ENCODE peak calls at places on chromosomes 4 and X, in seven cellular contexts. B, Y, E, D, L, A and U are unnamed samples. For H3F3A, the result is how much of the 10 kb centered on the place peaks cover.

GRCh38 chr4:41718907-41719306 is 29.6 kb downstream of the PHOX2B start:
- DNase-seq in B (no peak), Y (peak), E (no peak), D (no peak), L (peak), A (peak), U (no peak)

GRCh38 chr4:128653514-128654420 is 155.7 kb upstream of the JADE1 start:
- DNase-seq in B (peak), Y (no peak), E (no peak), D (peak), L (no peak), A (peak), U (no peak)

GRCh38 chr4:83110222-83110945 is 4.1 kb downstream of the PLAC8 start:
- DNase-seq in B (peak), Y (peak), E (peak), D (peak), L (peak), A (peak), U (peak)

GRCh38 chr4:72974694-72975487 is 94.6 kb downstream of the COX18 start:
- DNase-seq in B (no peak), Y (peak), E (no peak), D (no peak), L (no peak), A (peak), U (no peak)

GRCh38 chr4:1472911-1473518 is 66.8 kb upstream of the NKX1-1 start:
- DNase-seq in B (no peak), Y (no peak), E (peak), D (no peak), L (no peak), A (no peak), U (no peak)

GRCh38 chrX:48306175-48306574 is 50.3 kb downstream of the SSX3 start:
- DNase-seq in B (no peak), Y (no peak), E (no peak), D (peak), L (no peak), A (no peak), U (no peak)

GRCh38 chr4:72430050-72430449 is 139.0 kb downstream of the ADAMTS3 start:
- DNase-seq in B (no peak), Y (peak), E (no peak), D (no peak), L (no peak), A (peak), U (no peak)

GRCh38 chr4:11514780-11515432 is 86.2 kb upstream of the HS3ST1 start:
- DNase-seq in B (no peak), Y (no peak), E (no peak), D (no peak), L (no peak), A (no peak), U (no peak)

GRCh38 chrX:17459008-17459407 is 84.0 kb downstream of the NHS start:
- DNase-seq in B (no peak), Y (no peak), E (no peak), D (no peak), L (no peak), A (peak), U (no peak)

GRCh38 chr4:83112678-83113428 is 1.7 kb downstream of the PLAC8 start:
- DNase-seq in B (no peak), Y (no peak), E (no peak), D (peak), L (peak), A (peak), U (peak)

GRCh38 chr4:125013891-125014290 is 300.9 kb upstream of the FAT4 start:
- DNase-seq in B (no peak), Y (peak), E (no peak), D (peak), L (no peak), A (peak), U (no peak)

GRCh38 chr4:123452585-123452984 is 56.0 kb downstream of the SPRY1 start:
- DNase-seq in B (no peak), Y (peak), E (peak), D (no peak), L (peak), A (peak), U (no peak)

GRCh38 chrX:68934421-68934820 is 105.6 kb downstream of the EFNB1 start:
- DNase-seq in B (no peak), Y (no peak), E (no peak), D (no peak), L (no peak), A (no peak), U (no peak)

GRCh38 chr4:472881-473574 is 25.9 kb downstream of the ZNF721 start:
- DNase-seq in B (peak), Y (no peak), E (peak), D (peak), L (no peak), A (peak), U (no peak)

GRCh38 chrX:121238093-121238492 is 190.7 kb downstream of the GLUD2 start:
- DNase-seq in B (no peak), Y (no peak), E (no peak), D (no peak), L (no peak), A (no peak), U (no peak)
- H2AFZ ChIP-seq in B (no peak), Y (no peak), E (no peak), D (no peak), L (no peak), A (no peak), U (no peak)

GRCh38 chr4:88297131-88297530 is 12.8 kb upstream of the PPM1K start:
- DNase-seq in B (peak), Y (no peak), E (no peak), D (peak), L (no peak), A (no peak), U (no peak)
- H3F3A ChIP-seq in B (under half), Y (under half), E (under half), D (under half), L (under half), A (under half), U (under half)

DNA sequence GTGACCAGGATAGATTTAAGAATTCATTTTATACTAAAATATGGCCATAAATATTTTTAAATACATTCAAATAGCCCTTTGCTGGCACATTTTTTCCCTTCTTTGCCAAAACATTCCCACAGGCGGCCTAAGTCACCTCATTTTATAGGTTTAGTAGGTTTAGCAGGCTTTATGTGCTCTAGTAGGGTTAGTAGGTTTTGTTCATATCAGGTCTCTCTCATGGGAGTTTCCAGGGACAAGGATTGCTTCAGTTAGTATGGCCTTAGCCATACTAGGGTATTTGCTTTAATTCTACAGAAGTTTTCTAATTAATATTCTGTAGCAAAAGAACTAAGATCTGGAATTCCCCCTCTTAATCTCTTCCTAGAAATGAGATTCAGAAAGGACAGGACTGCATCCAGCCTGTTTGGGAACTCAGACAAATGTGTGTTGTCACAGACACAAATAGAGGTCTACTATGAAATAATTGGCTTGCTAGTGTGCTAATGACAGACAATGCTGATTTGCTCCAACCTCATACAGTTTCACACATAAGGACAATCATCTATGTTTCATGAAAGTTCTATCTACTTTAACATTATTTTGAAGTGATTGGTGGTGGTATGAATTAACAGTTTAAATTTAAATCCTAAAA is 772 bp upstream of the MTTP start:
- DNase-seq in B (no peak), Y (no peak), E (no peak), D (no peak), L (no peak), A (no peak), U (no peak)
- H2AFZ ChIP-seq in B (peak), Y (no peak), E (no peak), D (peak), L (peak), A (no peak), U (no peak)

GRCh38 chr4:153474251-153474650 is 8.1 kb downstream of the TMEM131L start:
- DNase-seq in B (no peak), Y (no peak), E (no peak), D (no peak), L (no peak), A (no peak), U (no peak)
- H3F3A ChIP-seq in B (under half), Y (under half), E (under half), D (under half), L (under half), A (under half), U (under half)

GRCh38 chr4:118226611-118227010 is 126.2 kb downstream of the PRSS12 start:
- DNase-seq in B (no peak), Y (no peak), E (no peak), D (no peak), L (no peak), A (no peak), U (no peak)

GRCh38 chr4:118221193-118221800 is 131.5 kb downstream of the PRSS12 start:
- DNase-seq in B (no peak), Y (no peak), E (no peak), D (no peak), L (no peak), A (no peak), U (no peak)

GRCh38 chr4:118225521-118225920 is 127.3 kb downstream of the PRSS12 start:
- DNase-seq in B (no peak), Y (no peak), E (no peak), D (no peak), L (no peak), A (no peak), U (no peak)

DNA sequence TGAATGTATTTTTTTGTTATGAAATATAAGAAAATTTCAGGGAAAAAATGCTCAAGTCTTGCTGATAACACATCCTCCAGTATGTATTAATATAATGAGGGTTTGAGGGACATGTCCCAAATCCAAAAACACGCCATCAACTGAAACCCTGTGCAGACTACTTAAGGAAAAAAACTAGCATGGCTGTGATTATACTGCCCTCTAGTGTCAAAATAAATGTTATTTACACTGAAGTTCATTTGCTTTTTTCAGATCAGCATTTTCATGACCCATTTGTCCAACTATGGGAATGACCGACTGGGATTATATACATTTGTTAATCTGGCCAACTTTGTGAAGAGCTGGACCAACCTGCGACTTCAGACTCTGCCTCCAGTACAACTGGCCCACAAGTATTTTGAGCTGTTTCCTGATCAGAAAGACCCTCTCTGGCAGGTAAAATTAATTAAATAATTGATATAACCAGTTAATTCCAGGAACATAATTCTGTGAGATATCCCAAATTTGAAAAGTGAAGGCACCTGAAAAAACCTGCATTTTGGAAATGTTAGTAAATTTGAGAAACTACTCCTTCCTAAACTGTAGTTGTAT is 128.5 kb downstream of the PRSS12 start:
- DNase-seq in B (peak), Y (peak), E (peak), D (peak), L (no peak), A (peak), U (peak)
- H2AFZ ChIP-seq in B (no peak), Y (no peak), E (no peak), D (no peak), L (no peak), A (no peak), U (no peak)

DNA sequence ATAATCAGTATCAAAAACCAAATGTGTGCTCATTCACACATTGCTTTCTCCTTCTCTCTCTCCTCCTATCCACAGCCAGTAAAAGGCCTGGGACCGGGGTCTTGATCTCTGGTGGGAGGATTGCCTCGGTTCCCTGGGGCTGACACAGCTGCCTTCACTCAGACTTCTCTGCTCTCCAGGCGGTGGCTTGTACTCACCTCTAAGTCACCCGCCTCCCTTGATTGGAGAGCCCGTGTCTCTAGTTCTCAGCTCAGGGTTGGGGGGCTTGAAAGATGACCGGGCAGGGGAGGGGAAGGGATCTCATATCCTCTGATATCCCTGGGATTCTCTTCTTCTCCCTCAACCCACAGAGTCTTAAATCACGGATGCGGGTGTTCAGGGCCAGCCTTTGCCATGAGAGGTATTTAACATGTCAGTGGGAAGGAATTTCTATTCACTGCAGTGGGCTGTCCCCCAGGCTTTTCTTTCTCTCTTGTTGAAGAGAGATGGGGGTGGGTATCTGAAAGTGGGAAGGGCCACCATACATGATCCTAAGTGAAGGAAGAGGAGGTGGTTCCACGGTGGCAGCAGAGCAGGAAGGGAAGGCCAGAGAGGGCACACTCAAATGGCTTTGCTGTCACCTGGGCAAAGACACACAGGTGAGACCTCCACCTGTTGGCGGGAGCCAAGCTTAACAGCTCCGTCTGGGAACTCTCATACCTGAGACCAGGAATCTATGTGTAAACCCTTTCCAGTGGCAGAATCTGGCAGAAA is 49.1 kb downstream of the RHOH start:
- DNase-seq in B (no peak), Y (no peak), E (no peak), D (peak), L (no peak), A (no peak), U (no peak)
- H3F3A ChIP-seq in B (under half), Y (under half), E (under half), D (under half), L (under half), A (under half), U (under half)

GRCh38 chr4:160202802-160203201 is 1099.9 kb downstream of the RAPGEF2 start:
- DNase-seq in B (no peak), Y (peak), E (no peak), D (no peak), L (peak), A (no peak), U (no peak)
- H2AFZ ChIP-seq in B (no peak), Y (no peak), E (no peak), D (no peak), L (peak), A (no peak), U (no peak)

DNA sequence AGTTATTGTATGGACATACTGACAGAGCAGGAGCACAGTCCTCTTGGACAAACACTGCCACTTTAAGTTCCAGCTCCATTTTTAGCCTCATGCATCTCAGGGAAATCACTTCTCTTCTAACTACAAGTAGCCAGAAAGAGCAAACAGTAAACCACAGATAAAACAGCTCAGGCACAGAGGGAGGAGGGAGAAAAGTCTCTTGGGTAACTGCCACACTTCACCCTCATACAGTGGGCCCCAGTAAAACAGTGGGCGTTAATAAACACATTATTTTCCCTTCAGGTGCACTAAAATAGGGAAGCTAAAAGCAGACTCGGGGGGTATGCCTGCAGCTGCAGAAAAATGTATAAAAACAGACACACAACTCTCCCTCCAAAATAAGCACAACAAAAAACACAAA is 21.6 kb downstream of the CD38 start:
- DNase-seq in B (no peak), Y (no peak), E (no peak), D (no peak), L (no peak), A (no peak), U (no peak)
- H3F3A ChIP-seq in B (under half), Y (under half), E (under half), D (under half), L (under half), A (under half), U (under half)

GRCh38 chr4:176957353-176958118 is 164.8 kb upstream of the VEGFC start:
- DNase-seq in B (no peak), Y (no peak), E (no peak), D (no peak), L (no peak), A (no peak), U (peak)
- H2AFZ ChIP-seq in B (peak), Y (peak), E (peak), D (no peak), L (no peak), A (peak), U (no peak)

DNA sequence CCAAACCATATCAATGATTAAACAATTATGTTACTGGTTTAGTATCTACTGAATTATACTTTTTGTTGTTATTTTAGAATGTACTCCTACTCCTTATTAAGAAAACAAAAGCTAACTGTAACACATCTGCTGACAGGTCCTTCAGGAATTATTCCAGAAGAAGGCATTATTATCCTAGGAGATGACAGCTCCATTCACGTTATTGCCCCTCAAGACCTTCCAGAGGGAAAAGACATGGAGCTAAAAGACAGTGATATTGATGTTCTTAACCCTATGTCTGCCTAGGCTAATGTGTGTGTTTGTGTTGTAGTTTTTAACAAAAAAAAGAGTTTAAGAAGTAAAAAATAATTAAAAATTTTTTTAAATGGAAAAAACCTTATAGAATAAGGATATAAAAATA is 206.8 kb upstream of the KLHL4 start:
- DNase-seq in B (no peak), Y (no peak), E (no peak), D (no peak), L (no peak), A (no peak), U (no peak)
- H3F3A ChIP-seq in B (under half), Y (under half), E (under half), D (under half), L (under half), A (under half), U (under half)